ENCODE peak calls at places on chromosomes 3 and 15, in four cellular contexts. A is fibroblast of lung, R is cardiac fibroblast, G is esophagus squamous epithelium. B is an unnamed sample.
A peak's percentile ranks its signal among the peaks of the same experiment; 100 is the strongest.

GRCh38 chr3:25589783-25590258 is 74.9 kb downstream of the TOP2B start:
- DNase-seq in A (no peak), R (peak; percentile 49), G (no peak), B (no peak)

GRCh38 chr3:101069796-101070195 is 76.6 kb upstream of the ABI3BP start:
- DNase-seq in G (no peak), A (no peak), R (no peak), B (no peak)

GRCh38 chr15:90249123-90249863 is at the start of gene TTLL13:
- DNase-seq in A (peak; percentile 75), R (peak; percentile 79), G (peak; percentile 54), B (peak; percentile 98)

GRCh38 chr3:78858165-78858564 is 909.6 kb downstream of the ROBO1 start:
- DNase-seq in G (no peak), R (peak; percentile 39), A (no peak), B (no peak)

GRCh38 chr3:16309558-16309957 is 44.5 kb downstream of the OXNAD1 start:
- DNase-seq in R (peak; percentile 56), A (peak; percentile 17), G (no peak), B (no peak)

GRCh38 chr15:96585634-96586386 is 255.3 kb downstream of the NR2F2 start:
- DNase-seq in R (peak; percentile 35), G (no peak), A (peak; percentile 41), B (no peak)

GRCh38 chr15:101641894-101642293 is 10.3 kb downstream of the TM2D3 start:
- DNase-seq in R (peak; percentile 72), G (no peak), A (no peak), B (no peak)

GRCh38 chr3:138434875-138435772 is 708 bp downstream of the ESYT3 start:
- DNase-seq in A (no peak), R (no peak), G (no peak), B (no peak)

GRCh38 chr15:101464246-101464998 is 25.1 kb downstream of the PCSK6 start:
- DNase-seq in A (no peak), R (no peak), G (no peak), B (no peak)

GRCh38 chr3:150223090-150223489 is 185.0 kb upstream of the TSC22D2 start:
- DNase-seq in G (no peak), R (no peak), A (no peak), B (peak; percentile 52)

GRCh38 chr3:117820900-117821299 is 1111.3 kb downstream of the TUSC7 start:
- DNase-seq in A (peak; percentile 33), G (no peak), R (peak; percentile 41), B (no peak)

GRCh38 chr3:160409812-160410610 is 10.6 kb downstream of the SMC4 start:
- DNase-seq in G (no peak), R (peak; percentile 50), A (peak; percentile 50), B (no peak)

GRCh38 chr3:25604107-25604805 is 60.5 kb downstream of the TOP2B start:
- DNase-seq in A (peak; percentile 82), G (no peak), R (peak; percentile 86), B (no peak)

DNA sequence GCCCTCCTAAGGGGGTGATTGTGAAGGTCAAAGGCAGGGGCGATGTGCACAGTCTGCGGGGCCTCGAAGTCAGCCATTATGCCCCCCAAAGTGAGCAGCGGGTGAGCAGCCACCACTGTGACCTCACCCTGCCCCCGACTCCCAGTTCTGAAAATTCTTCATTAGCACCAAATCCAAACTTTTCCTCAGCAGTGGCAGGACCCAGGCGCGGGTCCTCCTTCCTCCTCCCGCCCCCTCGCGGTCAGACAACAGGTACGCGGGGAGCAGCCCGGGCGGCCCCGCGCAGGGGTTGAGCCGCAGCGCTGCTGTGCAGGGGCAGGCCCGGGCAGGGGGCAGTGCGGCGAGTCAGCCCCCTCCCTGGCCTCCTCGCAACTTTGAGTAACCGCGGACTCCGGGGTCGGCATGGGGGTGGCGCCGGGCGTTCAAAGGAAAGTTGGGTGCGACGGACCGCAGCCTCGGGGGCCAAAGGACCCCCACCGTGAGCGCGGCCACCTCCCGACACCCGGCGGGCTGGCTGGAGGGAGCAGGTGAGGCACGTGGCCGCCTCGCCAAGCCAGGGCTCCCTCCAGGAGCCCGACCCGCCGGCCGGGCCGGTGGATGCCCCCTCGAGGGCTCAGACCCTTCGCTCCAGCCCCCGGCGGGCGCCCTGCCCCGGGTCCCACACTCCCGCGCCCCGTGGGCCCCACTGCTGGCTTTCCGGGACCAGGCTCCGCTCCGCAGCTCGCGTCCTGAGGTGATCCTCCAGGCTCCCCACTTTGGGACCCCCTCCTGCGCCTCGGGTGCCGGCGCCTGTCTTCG is 49.4 kb upstream of the CCDC174 start:
- DNase-seq in R (no peak), G (no peak), A (no peak), B (no peak)
- TF ChIP-seq CTCF in R (no peak), G (no peak), A (no peak), B (no peak)

GRCh38 chr3:74066456-74066855 is 441.7 kb upstream of the PDZRN3 start:
- DNase-seq in G (no peak), A (no peak), R (no peak), B (no peak)

DNA sequence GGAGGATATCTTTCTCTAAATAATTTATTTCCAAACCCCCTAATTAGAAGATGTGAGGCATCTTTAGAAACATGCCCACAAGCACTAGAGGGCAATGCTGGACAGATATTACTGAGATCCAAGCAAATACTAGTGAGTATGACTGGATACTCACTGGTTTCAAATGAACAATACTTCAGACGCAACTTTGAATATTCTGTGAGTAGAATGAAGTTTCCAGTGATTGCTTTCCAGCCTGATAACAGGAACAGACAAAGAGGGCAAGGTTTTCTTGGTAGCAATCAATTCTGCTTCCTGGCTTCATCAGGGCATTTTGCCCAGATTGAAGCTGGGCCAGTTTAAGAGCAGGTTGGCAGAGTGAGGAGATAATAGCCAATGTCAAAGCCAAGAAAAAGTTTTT is 442.6 kb upstream of the PDZRN3 start:
- DNase-seq in R (peak; percentile 17), A (peak; percentile 74), G (no peak), B (no peak)
- TF ChIP-seq CTCF in R (no peak), A (peak; percentile 34), G (no peak), B (no peak)

DNA sequence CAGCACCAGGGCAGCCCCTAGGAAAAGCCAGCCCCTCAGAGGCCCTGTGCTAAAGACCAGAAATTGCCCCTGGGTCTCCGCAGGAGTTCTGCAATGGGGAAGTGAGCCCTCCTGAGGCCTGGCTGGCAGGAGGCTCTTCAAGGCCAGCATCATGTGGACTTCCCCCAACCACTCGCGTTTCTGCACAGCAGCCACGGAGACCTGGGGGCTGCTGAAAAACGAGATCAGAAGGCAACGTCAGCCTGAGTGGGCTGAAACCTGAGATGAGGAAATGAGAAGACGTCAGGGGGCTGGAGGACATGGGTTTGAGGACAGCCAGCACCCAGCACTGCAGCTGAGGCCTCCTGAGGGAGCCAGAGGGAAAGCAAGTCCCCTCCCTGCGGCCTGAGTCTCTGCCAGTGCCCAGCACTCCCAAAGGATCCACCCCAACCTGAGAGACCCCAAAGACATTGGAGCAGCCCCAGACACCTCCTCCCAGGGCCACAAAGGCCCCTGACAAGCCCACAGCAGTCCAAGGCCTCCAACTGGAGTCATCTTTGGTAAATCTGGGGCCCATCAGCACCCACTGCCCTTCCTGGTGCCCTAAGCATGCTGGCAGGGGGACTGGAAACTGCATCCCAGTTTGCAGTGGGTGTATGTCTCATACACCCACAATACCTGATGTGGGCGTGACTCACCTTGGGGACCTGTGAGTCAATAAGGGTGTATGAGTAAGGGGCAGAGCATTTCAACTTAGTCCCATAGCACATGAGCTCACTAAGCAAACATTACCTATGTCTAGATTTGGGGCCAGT is 29.2 kb upstream of the CYP11A1 start:
- DNase-seq in A (peak; percentile 33), G (no peak), R (peak; percentile 90), B (no peak)
- TF ChIP-seq CTCF in A (no peak), G (no peak), R (no peak), B (no peak)

DNA sequence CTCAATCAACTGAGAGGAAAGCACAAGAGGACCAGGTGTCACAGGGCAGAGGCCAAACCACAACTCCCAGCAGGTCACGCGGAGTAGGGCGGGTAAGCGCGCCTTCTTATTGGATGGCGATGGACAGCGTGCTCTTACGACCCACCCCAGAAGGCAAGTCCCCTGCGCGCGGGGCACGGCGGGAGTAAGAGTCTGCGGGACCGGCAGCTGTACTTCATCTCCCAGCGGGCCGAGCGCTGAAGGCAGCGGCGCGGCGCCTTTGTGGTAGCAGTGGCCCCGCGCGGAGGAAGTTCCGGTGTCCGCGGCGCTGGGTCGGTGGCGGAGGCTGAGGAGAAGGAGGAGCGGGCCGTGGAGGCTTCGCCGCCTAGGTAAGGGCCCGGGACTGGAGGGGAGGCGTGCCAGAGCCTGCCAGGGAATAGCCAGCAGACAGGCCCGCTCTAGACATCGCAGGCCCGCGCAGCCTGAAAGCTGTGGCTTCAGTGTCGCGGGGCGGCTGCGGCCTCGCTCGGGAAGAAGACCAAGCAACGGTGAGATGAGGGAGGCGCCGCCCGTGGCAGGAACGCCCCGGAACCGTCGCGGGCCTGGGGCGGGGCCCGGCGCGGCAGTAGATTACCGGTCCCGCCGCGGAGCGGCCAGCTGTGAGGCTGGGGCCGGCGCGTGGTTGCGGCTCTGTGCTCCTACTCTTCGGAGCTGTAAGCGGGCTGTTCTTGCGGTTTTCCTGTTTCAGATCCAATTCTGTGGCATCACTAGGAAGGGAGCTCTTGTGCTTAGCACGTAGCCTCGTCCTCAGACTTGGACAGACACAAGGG is at the start of gene RBM6:
- DNase-seq in R (peak; percentile 98), G (peak; percentile 93), A (peak; percentile 99), B (peak; percentile 100)
- TF ChIP-seq CTCF in R (no peak), G (peak; percentile 4), A (no peak), B (no peak)

DNA sequence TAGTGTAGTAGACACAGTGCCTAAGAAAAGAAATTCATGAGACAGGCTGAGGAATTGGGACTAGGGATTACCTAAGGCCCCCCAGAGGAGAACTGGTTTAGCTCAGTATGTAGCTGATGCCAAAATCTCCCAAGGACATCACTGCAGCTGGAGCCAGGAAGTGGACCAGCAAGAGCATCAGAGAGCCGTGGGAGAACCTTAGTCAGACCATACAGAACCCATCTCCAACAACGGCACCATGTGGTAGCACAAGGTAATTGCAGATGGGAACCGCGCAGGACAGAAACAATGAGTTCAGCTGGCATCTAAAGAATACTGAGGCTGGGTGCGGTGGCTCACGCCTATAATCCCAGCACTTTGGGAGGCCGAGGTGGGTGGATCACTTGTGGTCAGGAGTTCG is 81.7 kb downstream of the WNT5A start:
- DNase-seq in R (peak; percentile 68), G (no peak), A (peak; percentile 36), B (no peak)
- TF ChIP-seq CTCF in R (peak; percentile 55), G (peak; percentile 21), A (no peak), B (no peak)

DNA sequence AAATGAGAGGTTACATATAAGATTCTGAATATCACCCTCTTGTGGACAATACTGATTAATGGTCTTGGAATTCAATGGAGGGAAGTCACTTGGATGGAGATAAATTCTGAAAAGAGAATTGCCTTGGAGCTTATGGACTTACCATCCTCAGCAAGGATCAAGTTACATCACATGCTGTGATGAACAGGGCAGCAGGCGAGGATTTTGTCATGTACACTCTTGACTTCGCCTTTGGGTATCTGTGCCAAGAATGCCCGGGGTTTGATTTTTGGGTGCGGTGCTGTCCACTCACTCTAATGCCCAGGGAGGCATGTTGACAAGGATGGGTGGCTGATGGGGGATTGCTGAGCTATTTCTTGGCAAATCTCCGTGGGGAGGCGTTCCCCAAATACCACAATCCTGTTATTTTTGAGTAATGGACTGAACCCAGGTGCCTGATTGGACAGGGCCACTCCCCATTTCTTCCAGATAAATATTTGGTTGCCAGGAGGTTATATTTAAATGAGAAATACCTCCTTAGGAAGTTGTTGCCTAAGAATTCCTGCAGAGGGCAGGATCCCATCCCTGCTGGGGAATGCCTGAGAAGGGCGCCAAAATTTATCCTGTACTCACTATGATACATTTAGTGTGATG is 96.3 kb downstream of the TPRG1 start:
- DNase-seq in R (peak; percentile 24), A (peak; percentile 8), G (no peak), B (no peak)
- TF ChIP-seq CTCF in R (peak; percentile 24), A (peak; percentile 14), G (peak; percentile 20), B (no peak)

GRCh38 chr3:59258591-59258990 is 208.8 kb upstream of the CFAP20DC start:
- DNase-seq in G (no peak), A (no peak), R (no peak), B (no peak)
- TF ChIP-seq CTCF in G (no peak), A (no peak), R (no peak), B (no peak)

B was measured in lower leg skin.